ENCODE peak calls at places on chromosomes 13 and 19, in seven cellular contexts. B is small intestine; Z is CD8-positive, alpha-beta T cell; Q is GM23338; F is heart right ventricle; S is mammary epithelial cell; K is mesendoderm. T is an unnamed sample.

GRCh38 chr19:49667473-49667872 is 1.7 kb downstream of the BCL2L12 start:
- DNase-seq in Z (no peak), F (no peak), S (no peak), B (no peak), K (no peak), Q (no peak), T (no peak)

GRCh38 chr19:49216076-49216475 is 58.5 kb downstream of the TRPM4 start:
- DNase-seq in K (peak; percentile 14), F (no peak), B (no peak), Z (no peak), Q (peak; percentile 57), S (no peak), T (no peak)

GRCh38 chr13:40271931-40272775 is 394.3 kb downstream of the FOXO1 start:
- DNase-seq in Q (no peak), K (peak; percentile 23), Z (peak; percentile 22), S (peak; percentile 81), B (no peak), F (peak; percentile 44), T (peak; percentile 64)

GRCh38 chr19:45424191-45425058 is 708 bp upstream of the ERCC1 start:
- DNase-seq in Q (peak; percentile 82), S (peak; percentile 97), K (peak; percentile 92), B (peak; percentile 76), Z (peak; percentile 37), F (peak; percentile 67), T (no peak)

GRCh38 chr19:5480427-5480836 is 25.2 kb downstream of the ZNRF4 start:
- DNase-seq in F (no peak), Z (no peak), B (peak; percentile 12), K (peak; percentile 52), S (no peak), Q (peak; percentile 82), T (no peak)

GRCh38 chr19:33428627-33429013 is 55.1 kb downstream of the CEBPG start:
- DNase-seq in Q (no peak), S (no peak), F (no peak), K (no peak), B (no peak), Z (no peak), T (no peak)

GRCh38 chr19:33285441-33285927 is 16.9 kb downstream of the CEBPA start:
- DNase-seq in K (no peak), B (peak; percentile 69), S (no peak), F (no peak), Z (no peak), Q (no peak), T (no peak)

GRCh38 chr13:33637978-33638743 is 179.8 kb upstream of the RFC3 start:
- DNase-seq in F (no peak), K (peak; percentile 54), Q (peak; percentile 30), S (peak; percentile 75), Z (no peak), B (no peak), T (no peak)

GRCh38 chr13:41017153-41017552 is 2.0 kb downstream of the ELF1 start:
- DNase-seq in B (peak; percentile 56), Z (peak; percentile 28), K (no peak), Q (no peak), F (no peak), S (peak; percentile 28), T (peak; percentile 39)

GRCh38 chr19:14150041-14150769 is 13.8 kb upstream of the ASF1B start:
- DNase-seq in Z (no peak), S (no peak), Q (peak; percentile 45), F (no peak), K (no peak), B (no peak), T (no peak)

GRCh38 chr19:14470031-14470876 is 4.9 kb downstream of the PTGER1 start:
- DNase-seq in F (no peak), K (no peak), Q (no peak), B (no peak), S (no peak), Z (no peak), T (no peak)

GRCh38 chr13:94454906-94455305 is 24.6 kb downstream of the DCT start:
- DNase-seq in F (no peak), K (no peak), B (no peak), S (peak; percentile 5), Z (no peak), Q (no peak), T (no peak)

GRCh38 chr19:52962394-52963228 is at the start of gene ZNF816:
- DNase-seq in Z (peak; percentile 99), S (peak; percentile 95), B (peak; percentile 98), Q (peak; percentile 100), F (peak; percentile 99), K (peak; percentile 98), T (peak; percentile 99)

GRCh38 chr13:60454425-60454824 is 57.4 kb downstream of the TDRD3 start:
- DNase-seq in Q (peak; percentile 6), Z (no peak), S (no peak), K (no peak), F (no peak), B (peak; percentile 24), T (no peak)

GRCh38 chr13:77637583-77637982 is 59.9 kb upstream of the SLAIN1 start:
- DNase-seq in Z (no peak), K (no peak), S (no peak), Q (no peak), F (no peak), B (no peak), T (no peak)

GRCh38 chr19:35714601-35715354 is 3.0 kb upstream of the KMT2B start:
- DNase-seq in B (no peak), Z (no peak), K (peak; percentile 61), F (no peak), Q (peak; percentile 68), S (no peak), T (no peak)

GRCh38 chr19:30535011-30535410 is 162.8 kb downstream of the ZNF536 start:
- DNase-seq in K (peak; percentile 13), Q (no peak), B (no peak), S (no peak), F (no peak), Z (no peak), T (no peak)

GRCh38 chr19:4295972-4296771 is 6.0 kb downstream of the TMIGD2 start:
- DNase-seq in S (no peak), Z (no peak), K (no peak), Q (peak; percentile 45), B (peak; percentile 21), F (no peak), T (no peak)

GRCh38 chr13:26759907-26760834 is at the start of gene GPR12:
- DNase-seq in B (no peak), Z (no peak), K (no peak), S (no peak), F (no peak), Q (peak; percentile 33), T (no peak)

GRCh38 chr13:42524487-42525034 is 49.4 kb upstream of the TNFSF11 start:
- DNase-seq in K (no peak), Q (no peak), B (peak; percentile 18), S (no peak), F (no peak), Z (no peak), T (no peak)

GRCh38 chr19:3572855-3573161 is at the start of gene HMG20B:
- DNase-seq in S (no peak), Q (no peak), B (no peak), K (no peak), F (no peak), Z (no peak), T (no peak)

GRCh38 chr19:41691268-41691970 is 3.3 kb upstream of the CEACAM7 start:
- DNase-seq in F (no peak), Z (no peak), K (peak; percentile 8), B (peak; percentile 33), S (no peak), Q (peak; percentile 78), T (no peak)

GRCh38 chr13:112820318-112820717 is 130.5 kb downstream of the ATP11A start:
- DNase-seq in S (no peak), K (no peak), Z (no peak), F (no peak), Q (no peak), B (no peak), T (no peak)

GRCh38 chr13:112824429-112824828 is 134.6 kb downstream of the ATP11A start:
- DNase-seq in Q (no peak), K (no peak), B (no peak), F (no peak), S (no peak), Z (no peak), T (no peak)

GRCh38 chr13:112821340-112822055 is 131.7 kb downstream of the ATP11A start:
- DNase-seq in B (no peak), F (no peak), K (no peak), S (no peak), Z (no peak), Q (no peak), T (no peak)

GRCh38 chr13:112825071-112825470 is 135.2 kb downstream of the ATP11A start:
- DNase-seq in Z (no peak), S (no peak), Q (no peak), B (no peak), F (no peak), K (no peak), T (no peak)

GRCh38 chr13:112822851-112823250 is 133.0 kb downstream of the ATP11A start:
- DNase-seq in S (no peak), Z (no peak), F (no peak), K (no peak), Q (no peak), B (no peak), T (no peak)
- H3K36me3 ChIP-seq in S (peaks cover 2% of the 10 kb centered on the region), Z (peaks cover 16% of the 10 kb centered on the region), F (peaks cover 95% of the 10 kb centered on the region), K (peaks cover 2% of the 10 kb centered on the region), Q (peaks cover 17% of the 10 kb centered on the region), B (peaks cover 16% of the 10 kb centered on the region), T (no peaks in the 10 kb centered on the region)

GRCh38 chr13:109272595-109273325 is 513.6 kb downstream of the IRS2 start:
- DNase-seq in Z (no peak), K (no peak), B (no peak), Q (no peak), F (no peak), S (no peak), T (no peak)

GRCh38 chr13:109271991-109272454 is 514.4 kb downstream of the IRS2 start:
- DNase-seq in S (peak; percentile 72), Q (no peak), Z (no peak), B (no peak), K (peak; percentile 45), F (no peak), T (no peak)

GRCh38 chr13:109271555-109271954 is 514.8 kb downstream of the IRS2 start:
- DNase-seq in Z (no peak), F (no peak), Q (no peak), B (no peak), S (no peak), K (no peak), T (no peak)

GRCh38 chr13:109274188-109274821 is 512.1 kb downstream of the IRS2 start:
- DNase-seq in B (no peak), S (peak; percentile 32), Z (no peak), K (peak; percentile 99), F (no peak), Q (peak; percentile 90), T (no peak)

GRCh38 chr13:109273326-109273751 is 513.0 kb downstream of the IRS2 start:
- DNase-seq in S (peak; percentile 91), Q (no peak), Z (no peak), K (no peak), B (no peak), F (no peak), T (no peak)
- H3K27ac ChIP-seq in S (peak overlapping the region; percentile 74), Q (peak overlapping the region; percentile 73), Z (no peak overlapping the region), K (no peak overlapping the region), B (no peak overlapping the region), F (no peak overlapping the region), T (no peak overlapping the region)

GRCh38 chr13:19658192-19658591 is 24.7 kb downstream of the MPHOSPH8 start:
- DNase-seq in F (no peak), Z (no peak), Q (no peak), K (no peak), B (no peak), S (no peak), T (no peak)
- H3K36me3 ChIP-seq in F (peaks cover 99% of the 10 kb centered on the region), Z (peaks cover 34% of the 10 kb centered on the region), Q (peaks cover 9% of the 10 kb centered on the region), K (no peaks in the 10 kb centered on the region), B (peaks cover 8% of the 10 kb centered on the region), S (peaks cover 11% of the 10 kb centered on the region), T (peaks cover 5% of the 10 kb centered on the region)

GRCh38 chr19:40684280-40684679 is 6.2 kb downstream of the NUMBL start:
- DNase-seq in Q (no peak), F (no peak), B (no peak), Z (no peak), K (no peak), S (no peak), T (no peak)
- H3K27ac ChIP-seq in Q (no peak overlapping the region), F (no peak overlapping the region), B (no peak overlapping the region), Z (no peak overlapping the region), K (no peak overlapping the region), S (no peak overlapping the region), T (no peak overlapping the region)